ENCODE peak calls at places on chromosomes 4 and X, in ten cellular contexts. R is A172; Q is NCI-H1436; A is neuronal stem cell; U is pancreas; D is CD4-positive, alpha-beta memory T cell; E is cardiac muscle cell; W is germinal center; V is MCF 10A; Z is SJSA1. L is an unnamed sample.

GRCh38 chr4:123741906-123742305 is 345.3 kb downstream of the SPRY1 start:
- DNase-seq in D (no peak), V (no peak), Q (no peak), A (no peak), R (no peak), W (no peak), Z (no peak), U (no peak), E (no peak), L (no peak)

GRCh38 chr4:2940267-2941137 is 22.7 kb downstream of the NOP14 start:
- DNase-seq in Z (no peak), R (no peak), Q (no peak), E (no peak), A (no peak), U (peak; percentile 13), W (no peak), D (no peak), V (no peak), L (peak; percentile 61)

GRCh38 chr4:185933078-185933581 is 121.1 kb upstream of the SORBS2 start:
- DNase-seq in Z (peak; percentile 73), W (no peak), U (no peak), V (peak; percentile 34), A (no peak), Q (no peak), E (no peak), D (no peak), R (peak; percentile 71), L (no peak)

GRCh38 chr4:107037188-107037587 is 1.1 kb upstream of the DKK2 start:
- DNase-seq in U (peak; percentile 29), V (peak; percentile 48), Z (peak; percentile 40), R (no peak), E (peak; percentile 74), Q (no peak), D (no peak), W (no peak), A (peak; percentile 49), L (no peak)

GRCh38 chrX:70454441-70455365 is 10.1 kb downstream of the DLG3 start:
- DNase-seq in E (peak; percentile 93), W (peak; percentile 79), D (peak; percentile 68), Q (peak; percentile 98), A (peak; percentile 87), V (peak; percentile 89), R (no peak), U (peak; percentile 92), Z (peak; percentile 66), L (peak; percentile 88)

GRCh38 chr4:6621556-6621927 is 18.9 kb upstream of the MRFAP1 start:
- DNase-seq in R (no peak), A (no peak), U (no peak), Q (no peak), V (no peak), W (no peak), E (no peak), D (no peak), Z (no peak), L (no peak)

GRCh38 chrX:18424482-18425198 is 768 bp upstream of the CDKL5 start:
- DNase-seq in R (peak; percentile 10), D (peak; percentile 23), E (peak; percentile 53), Q (no peak), V (no peak), A (no peak), U (peak; percentile 22), Z (no peak), W (peak; percentile 10), L (peak; percentile 65)

GRCh38 chr4:183960912-183961569 is 55.9 kb downstream of the STOX2 start:
- DNase-seq in V (no peak), Q (no peak), U (no peak), A (no peak), W (no peak), E (peak; percentile 48), D (no peak), Z (no peak), R (no peak), L (no peak)

GRCh38 chr4:53499791-53500190 is 91.5 kb downstream of the LNX1 start:
- DNase-seq in V (no peak), Q (no peak), U (no peak), D (no peak), W (no peak), E (no peak), R (no peak), A (no peak), Z (no peak), L (no peak)

GRCh38 chrX:110006826-110007375 is 4.0 kb downstream of the TMEM164 start:
- DNase-seq in W (no peak), A (no peak), Q (no peak), Z (no peak), E (no peak), R (no peak), D (no peak), U (no peak), V (no peak), L (no peak)

GRCh38 chr4:11650801-11651596 is 222.3 kb upstream of the HS3ST1 start:
- DNase-seq in Z (no peak), W (no peak), E (no peak), V (no peak), R (no peak), Q (no peak), D (no peak), A (no peak), U (peak; percentile 12), L (no peak)

L was measured in activated effector memory CD4-positive, alpha-beta T cell treated with anti-CD3 and anti-CD28 coated beads, Interleukin-2, amount 50 U/mL, for 16 hours.